ENCODE peak calls at places on chromosome 15, in five cellular contexts. B is A549, R is adipocyte, N is GM23248, Q is small intestine. L is an unnamed sample.

GRCh38 chr15:78449220-78449999 is 11.4 kb downstream of the IREB2 start:
- DNase-seq in B (no peak), R (no peak), N (no peak), Q (no peak), L (no peak)

GRCh38 chr15:101269479-101270223 is 7.6 kb downstream of the SELENOS start:
- DNase-seq in B (no peak), R (peak; percentile 21), N (peak; percentile 61), Q (peak; percentile 33), L (no peak)

GRCh38 chr15:67082007-67082536 is 16.7 kb downstream of the SMAD3 start:
- DNase-seq in B (no peak), R (no peak), N (no peak), Q (peak; percentile 61), L (peak; percentile 64)

GRCh38 chr15:62625421-62626033 is 417.0 kb upstream of the TPM1 start:
- DNase-seq in B (no peak), R (peak; percentile 92), N (peak; percentile 86), Q (no peak), L (no peak)

GRCh38 chr15:80840173-80841130 is 61.3 kb downstream of the CEMIP start:
- DNase-seq in B (no peak), R (no peak), N (peak; percentile 47), Q (no peak), L (no peak)

GRCh38 chr15:71332605-71333004 is 217.3 kb downstream of the THSD4 start:
- DNase-seq in B (no peak), R (no peak), N (no peak), Q (no peak), L (no peak)

GRCh38 chr15:74869726-74870407 is 3.3 kb downstream of the SCAMP2 start:
- DNase-seq in B (no peak), R (peak; percentile 36), N (peak; percentile 29), Q (peak; percentile 89), L (peak; percentile 81)

GRCh38 chr15:64895285-64896065 is 16.2 kb upstream of the ANKDD1A start:
- DNase-seq in B (no peak), R (peak; percentile 55), N (peak; percentile 68), Q (peak; percentile 75), L (peak; percentile 41)

DNA sequence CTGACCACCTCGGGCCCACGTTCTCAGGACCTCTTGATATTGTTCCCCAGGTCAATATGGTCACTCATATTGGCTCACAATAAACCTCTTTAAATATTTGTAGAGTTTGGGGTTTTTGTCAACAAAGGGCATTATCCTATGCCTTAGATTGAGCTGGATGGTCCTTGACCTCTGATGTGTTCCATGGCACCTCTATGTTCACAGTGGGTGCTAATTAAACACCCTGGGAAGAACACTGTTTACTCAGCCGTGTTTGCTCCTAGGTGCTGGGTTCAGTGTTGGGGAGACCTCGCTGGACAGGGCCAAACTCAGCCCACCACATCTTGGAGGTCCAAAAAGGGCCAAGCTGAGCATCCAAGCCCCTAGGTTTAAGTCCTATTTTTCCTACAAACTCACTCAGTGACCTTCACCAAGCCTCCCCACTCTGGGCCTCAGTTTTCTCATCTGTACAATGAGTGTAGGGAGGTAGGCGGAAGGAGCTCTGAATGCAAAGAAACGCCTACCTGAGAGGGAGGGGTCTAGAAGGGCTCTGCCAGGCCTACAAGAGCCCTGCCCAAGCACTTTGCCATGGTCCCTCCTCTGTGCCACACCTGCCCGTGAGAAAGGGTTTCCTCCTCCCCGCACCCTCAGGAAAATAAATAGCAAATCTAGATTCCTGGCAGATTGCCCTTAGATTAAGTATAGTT is 7.2 kb downstream of the FAM174B start:
- DNase-seq in B (no peak), R (no peak), N (no peak), Q (peak; percentile 38), L (no peak)
- H3K4me1 ChIP-seq in B (no peaks in the 10 kb centered on the region), R (no peaks in the 10 kb centered on the region), N (no peaks in the 10 kb centered on the region), Q (no peaks in the 10 kb centered on the region), L (no peaks in the 10 kb centered on the region)

GRCh38 chr15:39587291-39587909 is 6.5 kb downstream of the THBS1 start:
- DNase-seq in B (no peak), R (peak; percentile 47), N (peak; percentile 52), Q (no peak), L (peak; percentile 29)
- H3K4me3 ChIP-seq in B (no peak overlapping the region), R (no peak overlapping the region), N (peak overlapping the region; percentile 74), Q (no peak overlapping the region), L (no peak overlapping the region)

DNA sequence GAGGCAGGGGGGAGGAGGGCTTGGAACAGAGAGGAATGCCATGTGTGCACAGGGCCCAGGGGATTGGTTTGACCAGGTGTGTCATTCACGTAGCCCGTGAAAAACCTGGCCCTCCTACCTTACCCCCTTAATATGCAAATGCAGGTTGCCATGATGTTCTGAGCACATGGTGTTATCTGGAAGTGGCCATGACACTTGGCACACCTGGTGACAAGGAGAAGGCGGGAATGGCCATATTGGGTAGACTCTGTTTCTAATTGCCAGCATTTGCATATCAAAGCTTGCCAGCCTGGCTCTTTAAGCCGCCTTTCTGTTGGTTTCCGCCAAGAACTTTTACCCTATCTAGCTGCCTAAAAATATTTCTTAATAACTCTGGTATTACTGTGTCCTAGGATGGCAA is 202.1 kb upstream of the DPH6 start:
- DNase-seq in B (no peak), R (no peak), N (no peak), Q (no peak), L (no peak)
- H3K4me1 ChIP-seq in B (no peaks in the 10 kb centered on the region), R (peaks cover 10% of the 10 kb centered on the region), N (peaks cover 10% of the 10 kb centered on the region), Q (no peaks in the 10 kb centered on the region), L (no peaks in the 10 kb centered on the region)

GRCh38 chr15:89747708-89748682 is 3.1 kb downstream of the MESP1 start:
- DNase-seq in B (no peak), R (no peak), N (no peak), Q (no peak), L (peak; percentile 30)
- H3K4me3 ChIP-seq in B (no peak overlapping the region), R (no peak overlapping the region), N (no peak overlapping the region), Q (no peak overlapping the region), L (no peak overlapping the region)

GRCh38 chr15:59952960-59953359 is 51.2 kb upstream of the FOXB1 start:
- DNase-seq in B (no peak), R (no peak), N (no peak), Q (no peak), L (no peak)
- H3K4me1 ChIP-seq in B (no peaks in the 10 kb centered on the region), R (no peaks in the 10 kb centered on the region), N (no peaks in the 10 kb centered on the region), Q (peaks cover 2% of the 10 kb centered on the region), L (no peaks in the 10 kb centered on the region)